ENCODE peak calls at places on chromosomes 13 and 19, in five cellular contexts. N is body of pancreas; O is activated naive CD4-positive, alpha-beta T cell treated with anti-CD3 and anti-CD28 coated beads for 36 hours; X is activated T-cell treated with anti-CD3 and anti-CD28 coated beads for 1 hour; T is SW480. B is an unnamed sample.

GRCh38 chr13:48233097-48233885 is at the start of gene ITM2B:
- DNase-seq in N (peak), O (peak), X (peak), T (peak), B (peak)

GRCh38 chr19:45578861-45579260 is 5.7 kb downstream of the OPA3 start:
- DNase-seq in N (no peak), O (no peak), X (no peak), T (no peak), B (no peak)

GRCh38 chr13:95588721-95589120 is 36.2 kb downstream of the CLDN10 start:
- DNase-seq in N (no peak), O (no peak), X (no peak), T (no peak), B (no peak)

GRCh38 chr13:40617801-40618356 is 48.6 kb downstream of the FOXO1 start:
- DNase-seq in N (no peak), O (no peak), X (no peak), T (no peak), B (no peak)

GRCh38 chr13:45717324-45717723 is 15.2 kb downstream of the CBY2 start:
- DNase-seq in N (no peak), O (no peak), X (no peak), T (no peak), B (no peak)

GRCh38 chr13:44103721-44104490 is 224.2 kb downstream of the LACC1 start:
- DNase-seq in N (no peak), O (no peak), X (no peak), T (no peak), B (no peak)

GRCh38 chr19:18478545-18479311 is 40.8 kb upstream of the ISYNA1 start:
- DNase-seq in N (peak), O (peak), X (no peak), T (peak), B (peak)

GRCh38 chr13:105543742-105544141 is 991.7 kb downstream of the EFNB2 start:
- DNase-seq in N (no peak), O (no peak), X (no peak), T (no peak), B (no peak)

GRCh38 chr13:27259831-27260230 is 8.5 kb downstream of the RPL21 start:
- DNase-seq in N (no peak), O (no peak), X (no peak), T (no peak), B (peak)

GRCh38 chr19:16327911-16328823 is 3.5 kb downstream of the KLF2 start:
- DNase-seq in N (peak), O (peak), X (no peak), T (no peak), B (peak)

GRCh38 chr19:4493929-4494690 is 22.0 kb downstream of the HDGFL2 start:
- DNase-seq in N (no peak), O (no peak), X (no peak), T (no peak), B (no peak)

GRCh38 chr19:37909661-37910199 is 2.7 kb downstream of the SIPA1L3 start:
- DNase-seq in N (no peak), O (no peak), X (no peak), T (no peak), B (no peak)

GRCh38 chr13:76516013-76516412 is 370.2 kb downstream of the KCTD12 start:
- DNase-seq in N (peak), O (no peak), X (no peak), T (no peak), B (no peak)